ENCODE peak calls at places on chromosome 2, in eight cellular contexts. One of them, this sample, is unnamed.

GRCh38 chr2:218271865-218272530 is 1.7 kb downstream of the PNKD start:
- DNase-seq in heart left ventricle: no peak
- DNase-seq in adrenal gland: no peak
- DNase-seq in cardiac fibroblast: no peak
- DNase-seq in bronchial epithelial cell: no peak
- DNase-seq in AG04449: no peak
- DNase-seq in Calu3: no peak
- DNase-seq in breast epithelium: no peak
- DNase-seq in this sample: no peak

GRCh38 chr2:128691526-128691925 is 372.9 kb upstream of the HS6ST1 start:
- DNase-seq in bronchial epithelial cell: no peak
- DNase-seq in adrenal gland: no peak
- DNase-seq in breast epithelium: no peak
- DNase-seq in heart left ventricle: no peak
- DNase-seq in cardiac fibroblast: no peak
- DNase-seq in AG04449: no peak
- DNase-seq in Calu3: no peak
- DNase-seq in this sample: no peak

GRCh38 chr2:222733846-222734689 is 62.6 kb downstream of the MOGAT1 start:
- DNase-seq in AG04449: no peak
- DNase-seq in cardiac fibroblast: peak; percentile 18
- DNase-seq in breast epithelium: peak; percentile 54
- DNase-seq in adrenal gland: no peak
- DNase-seq in Calu3: peak; percentile 61
- DNase-seq in heart left ventricle: peak; percentile 59
- DNase-seq in bronchial epithelial cell: no peak
- DNase-seq in this sample: no peak

GRCh38 chr2:52512760-52513159 is 1254.8 kb upstream of the CHAC2 start:
- DNase-seq in bronchial epithelial cell: no peak
- DNase-seq in breast epithelium: no peak
- DNase-seq in cardiac fibroblast: no peak
- DNase-seq in heart left ventricle: no peak
- DNase-seq in Calu3: no peak
- DNase-seq in adrenal gland: no peak
- DNase-seq in AG04449: no peak
- DNase-seq in this sample: no peak

GRCh38 chr2:25339791-25340339 is 1.9 kb downstream of the DNMT3A start:
- DNase-seq in adrenal gland: peak; percentile 79
- DNase-seq in heart left ventricle: peak; percentile 73
- DNase-seq in cardiac fibroblast: no peak
- DNase-seq in bronchial epithelial cell: no peak
- DNase-seq in breast epithelium: no peak
- DNase-seq in AG04449: no peak
- DNase-seq in Calu3: no peak
- DNase-seq in this sample: no peak

GRCh38 chr2:154639997-154640396 is 58.5 kb upstream of the KCNJ3 start:
- DNase-seq in cardiac fibroblast: no peak
- DNase-seq in heart left ventricle: no peak
- DNase-seq in breast epithelium: no peak
- DNase-seq in Calu3: no peak
- DNase-seq in bronchial epithelial cell: no peak
- DNase-seq in adrenal gland: no peak
- DNase-seq in AG04449: no peak
- DNase-seq in this sample: no peak

GRCh38 chr2:201182650-201183372 is at the start of gene CASP10:
- DNase-seq in Calu3: peak; percentile 54
- DNase-seq in heart left ventricle: no peak
- DNase-seq in bronchial epithelial cell: peak; percentile 94
- DNase-seq in adrenal gland: no peak
- DNase-seq in breast epithelium: no peak
- DNase-seq in cardiac fibroblast: peak; percentile 80
- DNase-seq in AG04449: no peak
- DNase-seq in this sample: peak; percentile 68

GRCh38 chr2:147026664-147027278 is 818.1 kb upstream of the ACVR2A start:
- DNase-seq in heart left ventricle: no peak
- DNase-seq in Calu3: no peak
- DNase-seq in adrenal gland: no peak
- DNase-seq in breast epithelium: no peak
- DNase-seq in bronchial epithelial cell: peak; percentile 87
- DNase-seq in cardiac fibroblast: peak; percentile 59
- DNase-seq in AG04449: no peak
- DNase-seq in this sample: peak; percentile 36

GRCh38 chr2:109382946-109383345 is 230.8 kb downstream of the SEPTIN10 start:
- DNase-seq in bronchial epithelial cell: peak; percentile 41
- DNase-seq in AG04449: peak; percentile 49
- DNase-seq in heart left ventricle: peak; percentile 90
- DNase-seq in Calu3: no peak
- DNase-seq in breast epithelium: peak; percentile 51
- DNase-seq in adrenal gland: peak; percentile 89
- DNase-seq in cardiac fibroblast: peak; percentile 78
- DNase-seq in this sample: peak; percentile 73

GRCh38 chr2:63374341-63374740 is 213.9 kb downstream of the WDPCP start:
- DNase-seq in AG04449: no peak
- DNase-seq in cardiac fibroblast: no peak
- DNase-seq in adrenal gland: no peak
- DNase-seq in Calu3: no peak
- DNase-seq in breast epithelium: no peak
- DNase-seq in bronchial epithelial cell: no peak
- DNase-seq in heart left ventricle: no peak
- DNase-seq in this sample: no peak

GRCh38 chr2:165408191-165408590 is 61.3 kb upstream of the CSRNP3 start:
- DNase-seq in bronchial epithelial cell: no peak
- DNase-seq in Calu3: no peak
- DNase-seq in AG04449: no peak
- DNase-seq in adrenal gland: no peak
- DNase-seq in cardiac fibroblast: no peak
- DNase-seq in breast epithelium: no peak
- DNase-seq in heart left ventricle: no peak
- DNase-seq in this sample: no peak

GRCh38 chr2:176997074-176997791 is 215.4 kb upstream of the HNRNPA3 start:
- DNase-seq in AG04449: peak; percentile 64
- DNase-seq in bronchial epithelial cell: peak; percentile 83
- DNase-seq in breast epithelium: no peak
- DNase-seq in cardiac fibroblast: peak; percentile 89
- DNase-seq in adrenal gland: peak; percentile 66
- DNase-seq in Calu3: peak; percentile 68
- DNase-seq in heart left ventricle: no peak
- DNase-seq in this sample: peak; percentile 67

GRCh38 chr2:43043471-43043870 is 182.9 kb downstream of the ZFP36L2 start:
- DNase-seq in Calu3: no peak
- DNase-seq in adrenal gland: no peak
- DNase-seq in bronchial epithelial cell: no peak
- DNase-seq in AG04449: no peak
- DNase-seq in breast epithelium: no peak
- DNase-seq in cardiac fibroblast: no peak
- DNase-seq in heart left ventricle: no peak
- DNase-seq in this sample: no peak

GRCh38 chr2:53739057-53739456 is 28.5 kb upstream of the CHAC2 start:
- DNase-seq in cardiac fibroblast: peak; percentile 30
- DNase-seq in AG04449: no peak
- DNase-seq in Calu3: no peak
- DNase-seq in breast epithelium: no peak
- DNase-seq in adrenal gland: no peak
- DNase-seq in heart left ventricle: no peak
- DNase-seq in bronchial epithelial cell: no peak
- DNase-seq in this sample: peak; percentile 11

GRCh38 chr2:53744395-53745065 is 23.1 kb upstream of the CHAC2 start:
- DNase-seq in Calu3: no peak
- DNase-seq in breast epithelium: no peak
- DNase-seq in adrenal gland: no peak
- DNase-seq in cardiac fibroblast: no peak
- DNase-seq in AG04449: no peak
- DNase-seq in heart left ventricle: no peak
- DNase-seq in bronchial epithelial cell: no peak
- DNase-seq in this sample: no peak

GRCh38 chr2:53737091-53737490 is 30.5 kb upstream of the CHAC2 start:
- DNase-seq in cardiac fibroblast: no peak
- DNase-seq in adrenal gland: no peak
- DNase-seq in AG04449: no peak
- DNase-seq in bronchial epithelial cell: no peak
- DNase-seq in breast epithelium: no peak
- DNase-seq in heart left ventricle: no peak
- DNase-seq in Calu3: no peak
- DNase-seq in this sample: no peak

DNA sequence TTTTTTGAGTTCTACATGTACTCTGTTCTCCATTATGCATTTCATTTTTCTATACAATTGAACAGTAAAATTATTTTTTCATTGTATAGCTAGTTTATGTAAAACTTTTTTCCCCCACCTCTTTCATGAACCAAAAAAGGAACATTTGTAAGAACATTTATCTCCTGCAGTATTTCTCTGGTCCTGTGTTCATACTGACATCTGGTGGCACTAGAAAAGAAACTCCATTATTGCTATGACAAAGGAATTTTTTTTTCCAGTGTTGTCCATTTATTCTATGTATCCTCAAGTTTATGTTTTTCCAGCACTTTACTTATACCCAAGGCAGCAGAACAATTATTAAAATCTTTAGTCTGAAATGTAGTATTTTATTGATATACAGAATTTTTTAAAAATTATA is 27.4 kb upstream of the CHAC2 start:
- DNase-seq in AG04449: no peak
- DNase-seq in Calu3: no peak
- DNase-seq in bronchial epithelial cell: peak; percentile 28
- DNase-seq in adrenal gland: no peak
- DNase-seq in breast epithelium: no peak
- DNase-seq in cardiac fibroblast: peak; percentile 70
- DNase-seq in heart left ventricle: no peak
- DNase-seq in this sample: peak; percentile 26
- TF ChIP-seq CTCF in AG04449: peak; percentile 30
- TF ChIP-seq CTCF in Calu3: no peak
- TF ChIP-seq CTCF in bronchial epithelial cell: peak; percentile 6
- TF ChIP-seq CTCF in adrenal gland: peak; percentile 12
- TF ChIP-seq CTCF in breast epithelium: no peak
- TF ChIP-seq CTCF in cardiac fibroblast: peak; percentile 38
- TF ChIP-seq CTCF in heart left ventricle: no peak
- TF ChIP-seq CTCF in this sample: peak; percentile 54

GRCh38 chr2:239824866-239825704 is 200.1 kb downstream of the NDUFA10 start:
- DNase-seq in heart left ventricle: no peak
- DNase-seq in Calu3: no peak
- DNase-seq in AG04449: no peak
- DNase-seq in cardiac fibroblast: no peak
- DNase-seq in breast epithelium: peak; percentile 19
- DNase-seq in bronchial epithelial cell: no peak
- DNase-seq in adrenal gland: no peak
- DNase-seq in this sample: no peak

GRCh38 chr2:239826376-239826775 is 198.8 kb downstream of the NDUFA10 start:
- DNase-seq in Calu3: no peak
- DNase-seq in heart left ventricle: no peak
- DNase-seq in bronchial epithelial cell: no peak
- DNase-seq in adrenal gland: no peak
- DNase-seq in cardiac fibroblast: no peak
- DNase-seq in AG04449: no peak
- DNase-seq in breast epithelium: peak; percentile 31
- DNase-seq in this sample: no peak

GRCh38 chr2:239822146-239822945 is 202.8 kb downstream of the NDUFA10 start:
- DNase-seq in Calu3: no peak
- DNase-seq in breast epithelium: peak; percentile 35
- DNase-seq in heart left ventricle: no peak
- DNase-seq in bronchial epithelial cell: no peak
- DNase-seq in cardiac fibroblast: no peak
- DNase-seq in AG04449: no peak
- DNase-seq in adrenal gland: no peak
- DNase-seq in this sample: no peak

GRCh38 chr2:239825705-239825979 is 199.5 kb downstream of the NDUFA10 start:
- DNase-seq in adrenal gland: no peak
- DNase-seq in heart left ventricle: no peak
- DNase-seq in cardiac fibroblast: no peak
- DNase-seq in bronchial epithelial cell: peak; percentile 8
- DNase-seq in breast epithelium: no peak
- DNase-seq in Calu3: no peak
- DNase-seq in AG04449: no peak
- DNase-seq in this sample: no peak

DNA sequence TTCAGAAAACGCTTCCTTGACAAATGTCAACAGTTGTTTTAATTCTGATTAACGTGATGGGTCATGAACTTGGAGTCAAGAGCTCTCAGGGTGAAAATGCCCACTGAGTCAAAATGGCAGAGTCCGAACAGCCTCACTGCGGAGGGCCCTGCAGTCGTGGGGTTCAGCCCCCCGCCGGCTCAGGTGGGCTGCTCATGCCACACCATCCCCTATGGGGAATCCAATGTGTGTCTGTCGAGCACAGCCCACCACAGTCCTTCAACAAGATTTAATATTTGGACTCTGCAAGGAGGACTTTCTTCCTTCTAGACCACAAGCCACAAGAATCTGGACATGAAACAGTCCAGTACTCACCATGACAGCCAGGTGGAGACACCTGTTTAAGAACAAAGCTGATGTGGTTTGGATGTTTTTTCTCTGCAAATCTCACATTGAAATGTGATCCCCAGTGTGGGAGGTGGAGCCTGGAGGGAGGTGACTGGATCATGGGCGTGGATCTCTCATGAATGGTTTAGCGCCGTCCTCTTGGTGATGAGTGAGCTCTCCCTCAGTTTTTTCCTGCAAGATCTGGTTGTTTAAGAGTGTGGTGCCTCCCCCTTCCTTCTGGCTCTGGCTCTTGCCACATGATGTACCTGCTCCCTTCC is 201.0 kb downstream of the NDUFA10 start:
- DNase-seq in Calu3: peak; percentile 59
- DNase-seq in bronchial epithelial cell: peak; percentile 68
- DNase-seq in breast epithelium: peak; percentile 53
- DNase-seq in AG04449: no peak
- DNase-seq in heart left ventricle: no peak
- DNase-seq in cardiac fibroblast: peak; percentile 5
- DNase-seq in adrenal gland: no peak
- DNase-seq in this sample: peak; percentile 89
- TF ChIP-seq CTCF in Calu3: no peak
- TF ChIP-seq CTCF in bronchial epithelial cell: peak; percentile 21
- TF ChIP-seq CTCF in breast epithelium: peak; percentile 61
- TF ChIP-seq CTCF in AG04449: no peak
- TF ChIP-seq CTCF in heart left ventricle: no peak
- TF ChIP-seq CTCF in cardiac fibroblast: no peak
- TF ChIP-seq CTCF in adrenal gland: peak; percentile 28
- TF ChIP-seq CTCF in this sample: peak; percentile 54

DNA sequence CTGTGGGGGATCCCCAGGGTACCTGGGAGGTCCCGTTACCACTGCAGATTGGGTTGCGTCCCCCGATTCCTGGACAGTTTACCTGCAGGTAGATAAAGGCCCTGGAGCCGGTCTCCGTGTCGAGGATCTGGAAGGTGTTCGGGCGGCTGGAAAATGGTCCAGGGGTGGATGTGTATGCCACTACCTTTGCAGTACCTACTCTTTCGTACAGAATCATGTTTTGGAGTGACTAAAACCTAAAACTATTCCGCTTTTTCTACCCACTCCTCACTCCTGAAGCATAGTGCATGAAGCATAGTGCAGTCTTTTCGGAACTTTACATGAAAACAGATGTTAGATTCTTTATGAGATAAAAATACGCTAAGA is 418 bp downstream of the WDR75 start:
- DNase-seq in bronchial epithelial cell: peak; percentile 7
- DNase-seq in breast epithelium: peak; percentile 51
- DNase-seq in heart left ventricle: no peak
- DNase-seq in cardiac fibroblast: no peak
- DNase-seq in AG04449: no peak
- DNase-seq in Calu3: no peak
- DNase-seq in adrenal gland: no peak
- DNase-seq in this sample: no peak
- TF ChIP-seq CTCF in bronchial epithelial cell: no peak
- TF ChIP-seq CTCF in breast epithelium: no peak
- TF ChIP-seq CTCF in heart left ventricle: no peak
- TF ChIP-seq CTCF in cardiac fibroblast: no peak
- TF ChIP-seq CTCF in AG04449: no peak
- TF ChIP-seq CTCF in Calu3: no peak
- TF ChIP-seq CTCF in adrenal gland: no peak
- TF ChIP-seq CTCF in this sample: no peak

GRCh38 chr2:167759531-167759930 is 487.9 kb downstream of the STK39 start:
- DNase-seq in breast epithelium: no peak
- DNase-seq in AG04449: no peak
- DNase-seq in cardiac fibroblast: no peak
- DNase-seq in bronchial epithelial cell: no peak
- DNase-seq in heart left ventricle: no peak
- DNase-seq in Calu3: no peak
- DNase-seq in adrenal gland: no peak
- DNase-seq in this sample: no peak
- TF ChIP-seq CTCF in breast epithelium: no peak
- TF ChIP-seq CTCF in AG04449: no peak
- TF ChIP-seq CTCF in cardiac fibroblast: no peak
- TF ChIP-seq CTCF in bronchial epithelial cell: no peak
- TF ChIP-seq CTCF in heart left ventricle: no peak
- TF ChIP-seq CTCF in Calu3: no peak
- TF ChIP-seq CTCF in adrenal gland: no peak
- TF ChIP-seq CTCF in this sample: no peak